ENCODE peak calls at places on chromosome 18, in eight cellular contexts. U is adrenal gland; N is fibroblast of lung; R is heart right ventricle; Y is Peyer's patch; W is lower lobe of right lung; H is CD8-positive, alpha-beta memory T cell; Z is SK-N-SH. A is an unnamed sample. For H3K9me3, the result is how much of the 10 kb centered on the place peaks cover.

GRCh38 chr18:47100214-47100831 is 50.0 kb downstream of the HDHD2 start:
- DNase-seq in Y (peak), N (peak), H (peak), W (no peak), R (peak), Z (peak), U (peak), A (peak)

GRCh38 chr18:28176933-28177827 is at the start of gene CDH2:
- DNase-seq in N (peak), H (no peak), R (peak), Y (peak), U (peak), W (peak), Z (peak), A (no peak)

GRCh38 chr18:4589056-4589800 is 134.1 kb upstream of the DLGAP1 start:
- DNase-seq in Y (no peak), R (no peak), Z (no peak), W (no peak), U (no peak), H (no peak), N (no peak), A (no peak)

GRCh38 chr18:47877892-47878291 is 52.6 kb downstream of the SMAD2 start:
- DNase-seq in Z (no peak), H (no peak), N (peak), W (no peak), Y (no peak), U (no peak), R (no peak), A (no peak)

GRCh38 chr18:51803029-51803428 is 537.0 kb upstream of the DCC start:
- DNase-seq in R (no peak), Y (no peak), U (no peak), N (no peak), W (no peak), H (no peak), Z (no peak), A (no peak)

GRCh38 chr18:23239350-23239692 is 104.0 kb downstream of the CABLES1 start:
- DNase-seq in N (no peak), H (no peak), Z (no peak), Y (no peak), U (no peak), R (no peak), W (no peak), A (no peak)

GRCh38 chr18:73707035-73707434 is 440.6 kb downstream of the FBXO15 start:
- DNase-seq in U (no peak), H (no peak), Y (no peak), Z (no peak), W (no peak), N (peak), R (no peak), A (no peak)

GRCh38 chr18:12645751-12646203 is 12.1 kb downstream of the SPIRE1 start:
- DNase-seq in R (peak), H (no peak), Y (no peak), U (peak), N (peak), Z (no peak), W (peak), A (no peak)

GRCh38 chr18:3286165-3286564 is 24.2 kb downstream of the MYL12B start:
- DNase-seq in Z (no peak), N (no peak), H (no peak), W (no peak), U (no peak), R (no peak), Y (no peak), A (no peak)

GRCh38 chr18:66635342-66635741 is 31.5 kb upstream of the CDH19 start:
- DNase-seq in N (no peak), H (no peak), Z (no peak), Y (no peak), R (no peak), W (no peak), U (no peak), A (no peak)

GRCh38 chr18:32021756-32022564 is 3.3 kb downstream of the RNF125 start:
- DNase-seq in Z (no peak), W (no peak), U (no peak), H (no peak), Y (no peak), R (no peak), N (no peak), A (no peak)

GRCh38 chr18:48939368-48940097 is 11.2 kb downstream of the SMAD7 start:
- DNase-seq in N (peak), W (no peak), Y (no peak), R (peak), U (peak), H (no peak), Z (no peak), A (no peak)

GRCh38 chr18:74976331-74976909 is 232.5 kb downstream of the PTGR3 start:
- DNase-seq in Y (no peak), N (no peak), W (no peak), H (no peak), U (no peak), R (no peak), Z (peak), A (no peak)

GRCh38 chr18:34773961-34774754 is 64.1 kb downstream of the DTNA start:
- DNase-seq in U (peak), R (peak), W (no peak), Y (peak), Z (peak), H (no peak), N (peak), A (no peak)

GRCh38 chr18:32383040-32383819 is 87.5 kb downstream of the GAREM1 start:
- DNase-seq in R (no peak), U (peak), W (no peak), H (no peak), Z (no peak), Y (no peak), N (peak), A (no peak)

GRCh38 chr18:37452015-37452414 is 113.6 kb downstream of the CELF4 start:
- DNase-seq in U (no peak), R (no peak), N (no peak), W (no peak), H (no peak), Z (no peak), Y (no peak), A (no peak)

GRCh38 chr18:34709631-34710429 is at the start of gene DTNA:
- DNase-seq in N (peak), H (no peak), R (no peak), Y (no peak), Z (peak), W (no peak), U (peak), A (no peak)

GRCh38 chr18:23805898-23806297 is 116.6 kb downstream of the LAMA3 start:
- DNase-seq in N (peak), Y (no peak), R (no peak), H (no peak), W (no peak), Z (no peak), U (no peak), A (no peak)

GRCh38 chr18:48886520-48887293 is 64.1 kb downstream of the SMAD7 start:
- DNase-seq in H (no peak), Z (no peak), R (no peak), N (no peak), W (no peak), U (no peak), Y (peak), A (no peak)

GRCh38 chr18:12335503-12335902 is 27.5 kb downstream of the TUBB6 start:
- DNase-seq in U (no peak), Y (no peak), W (no peak), H (no peak), N (no peak), R (no peak), Z (no peak), A (no peak)

GRCh38 chr18:22342625-22343024 is 75.1 kb downstream of the CTAGE1 start:
- DNase-seq in N (peak), Y (peak), H (no peak), W (peak), Z (peak), R (no peak), U (peak), A (peak)

GRCh38 chr18:12028674-12029073 is 47.4 kb downstream of the IMPA2 start:
- DNase-seq in N (no peak), Y (no peak), U (no peak), R (no peak), H (no peak), W (no peak), Z (peak), A (no peak)

GRCh38 chr18:49031511-49032188 is 80.9 kb upstream of the SMAD7 start:
- DNase-seq in W (no peak), Y (no peak), R (no peak), N (no peak), H (peak), U (no peak), Z (no peak), A (peak)

GRCh38 chr18:48833701-48834394 is 116.9 kb downstream of the SMAD7 start:
- DNase-seq in R (no peak), Z (no peak), W (peak), Y (no peak), N (peak), H (peak), U (peak), A (peak)

GRCh38 chr18:78915446-78916008 is 64.1 kb upstream of the SALL3 start:
- DNase-seq in H (no peak), W (no peak), U (no peak), Y (no peak), R (no peak), Z (no peak), N (no peak), A (no peak)

GRCh38 chr18:23225518-23225917 is 90.2 kb downstream of the CABLES1 start:
- DNase-seq in H (no peak), W (no peak), R (no peak), Z (no peak), U (peak), N (peak), Y (no peak), A (no peak)

GRCh38 chr18:31039426-31039825 is 3.1 kb downstream of the DSC3 start:
- DNase-seq in U (no peak), W (no peak), N (peak), Y (no peak), Z (no peak), H (no peak), R (no peak), A (no peak)

GRCh38 chr18:50297621-50298442 is 10.3 kb upstream of the CXXC1 start:
- DNase-seq in N (peak), W (peak), H (peak), R (peak), U (peak), Z (peak), Y (peak), A (peak)

GRCh38 chr18:29712785-29713184 is 1329.8 kb downstream of the DSC3 start:
- DNase-seq in U (no peak), W (no peak), Z (no peak), H (no peak), Y (no peak), R (no peak), N (peak), A (no peak)

GRCh38 chr18:683531-683930 is 26.1 kb downstream of the TYMS start:
- DNase-seq in Z (no peak), H (no peak), W (no peak), Y (no peak), U (peak), R (no peak), N (no peak), A (no peak)
- H3K9me3 ChIP-seq in Z (under half), H (under half), W (under half), Y (under half), U (under half), R (under half), N (under half), A (under half)

GRCh38 chr18:58859935-58860334 is 4.7 kb upstream of the ZNF532 start:
- DNase-seq in Y (no peak), H (no peak), R (no peak), N (no peak), W (no peak), U (no peak), Z (no peak), A (no peak)
- H3K27ac ChIP-seq in Y (no peak), H (no peak), R (no peak), N (no peak), W (no peak), U (no peak), Z (no peak), A (no peak)

GRCh38 chr18:9017900-9018217 is 84.6 kb upstream of the NDUFV2 start:
- DNase-seq in W (no peak), Y (no peak), U (no peak), R (no peak), H (no peak), Z (no peak), N (peak), A (no peak)
- H3K4me3 ChIP-seq in W (peak), Y (no peak), U (no peak), R (no peak), H (no peak), Z (no peak), N (peak), A (no peak)

GRCh38 chr18:10259075-10259474 is 195.4 kb upstream of the APCDD1 start:
- DNase-seq in Y (no peak), Z (no peak), H (no peak), N (no peak), W (no peak), U (no peak), R (no peak), A (no peak)
- H3K9me3 ChIP-seq in Y (under half), Z (under half), H (under half), N (under half), W (under half), U (under half), R (under half), A (under half)

DNA sequence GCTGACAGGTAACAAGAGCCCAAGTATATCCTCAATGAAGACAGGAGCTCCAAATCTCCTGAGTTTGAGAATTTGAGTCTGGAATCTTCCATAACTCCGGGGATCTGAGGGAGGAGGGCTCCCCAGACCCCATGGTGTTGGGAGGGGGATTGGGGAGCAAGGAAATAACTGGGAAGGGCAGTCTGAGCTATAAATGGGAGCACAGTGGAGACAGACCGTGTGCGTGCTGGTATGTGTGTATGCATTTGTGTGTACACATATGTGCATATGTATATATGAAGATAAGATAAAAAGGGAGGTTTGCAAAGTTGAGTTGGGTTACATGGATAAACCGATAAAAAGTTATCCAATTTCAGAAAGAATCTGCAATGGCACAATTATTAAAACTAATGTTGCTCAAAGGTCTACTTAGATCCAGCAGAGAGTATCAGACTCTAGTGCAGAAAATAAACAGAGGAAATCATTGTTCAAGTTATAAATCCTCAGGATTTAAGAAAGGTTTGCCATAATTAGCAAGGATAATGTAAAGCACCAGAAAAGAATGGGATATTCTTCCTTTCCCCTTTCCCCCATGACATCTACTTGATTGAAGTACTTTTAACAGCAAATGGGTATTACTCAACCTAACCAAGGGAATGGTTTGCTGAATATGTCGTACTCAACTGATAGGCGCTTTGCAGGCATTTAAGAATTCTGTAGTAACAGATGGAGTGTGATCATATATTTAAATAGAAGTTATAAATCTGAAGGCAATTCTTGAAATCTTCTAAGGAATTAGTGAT is 2.5 kb downstream of the APCDD1 start:
- DNase-seq in R (no peak), W (no peak), H (no peak), Y (no peak), Z (no peak), U (no peak), N (no peak), A (no peak)
- H3K27ac ChIP-seq in R (no peak), W (no peak), H (no peak), Y (no peak), Z (no peak), U (no peak), N (no peak), A (no peak)

GRCh38 chr18:8800445-8800844 is 95.1 kb downstream of the MTCL1 start:
- DNase-seq in Y (no peak), H (no peak), R (no peak), W (no peak), U (no peak), Z (no peak), N (peak), A (no peak)
- H3K4me3 ChIP-seq in Y (no peak), H (no peak), R (no peak), W (no peak), U (no peak), Z (no peak), N (peak), A (no peak)

GRCh38 chr18:64283059-64283458 is 134.2 kb upstream of the LINC00305 start:
- DNase-seq in U (no peak), Z (no peak), W (no peak), N (no peak), H (no peak), Y (no peak), R (no peak), A (no peak)

GRCh38 chr18:64287926-64288325 is 139.0 kb upstream of the LINC00305 start:
- DNase-seq in R (no peak), Z (no peak), U (no peak), Y (no peak), N (no peak), H (no peak), W (no peak), A (no peak)

GRCh38 chr18:64288446-64288845 is 139.6 kb upstream of the LINC00305 start:
- DNase-seq in R (no peak), H (no peak), Z (no peak), U (no peak), W (no peak), Y (no peak), N (no peak), A (no peak)
- H3K9me3 ChIP-seq in R (under half), H (under half), Z (under half), U (under half), W (under half), Y (under half), N (under half), A (under half)

GRCh38 chr18:80035997-80036396 is 1.8 kb downstream of the RBFA start:
- DNase-seq in H (no peak), W (no peak), N (no peak), Y (no peak), Z (no peak), U (no peak), R (no peak), A (no peak)

GRCh38 chr18:80033181-80034067 is 810 bp upstream of the RBFA start:
- DNase-seq in R (no peak), Y (no peak), U (no peak), Z (no peak), H (peak), W (no peak), N (peak), A (peak)

GRCh38 chr18:80034852-80035406 is 695 bp downstream of the RBFA start:
- DNase-seq in W (no peak), N (no peak), U (no peak), R (no peak), H (no peak), Z (no peak), Y (no peak), A (no peak)

GRCh38 chr18:80037300-80037699 is 3.1 kb downstream of the RBFA start:
- DNase-seq in Z (no peak), H (no peak), U (no peak), Y (no peak), R (no peak), N (no peak), W (no peak), A (no peak)

DNA sequence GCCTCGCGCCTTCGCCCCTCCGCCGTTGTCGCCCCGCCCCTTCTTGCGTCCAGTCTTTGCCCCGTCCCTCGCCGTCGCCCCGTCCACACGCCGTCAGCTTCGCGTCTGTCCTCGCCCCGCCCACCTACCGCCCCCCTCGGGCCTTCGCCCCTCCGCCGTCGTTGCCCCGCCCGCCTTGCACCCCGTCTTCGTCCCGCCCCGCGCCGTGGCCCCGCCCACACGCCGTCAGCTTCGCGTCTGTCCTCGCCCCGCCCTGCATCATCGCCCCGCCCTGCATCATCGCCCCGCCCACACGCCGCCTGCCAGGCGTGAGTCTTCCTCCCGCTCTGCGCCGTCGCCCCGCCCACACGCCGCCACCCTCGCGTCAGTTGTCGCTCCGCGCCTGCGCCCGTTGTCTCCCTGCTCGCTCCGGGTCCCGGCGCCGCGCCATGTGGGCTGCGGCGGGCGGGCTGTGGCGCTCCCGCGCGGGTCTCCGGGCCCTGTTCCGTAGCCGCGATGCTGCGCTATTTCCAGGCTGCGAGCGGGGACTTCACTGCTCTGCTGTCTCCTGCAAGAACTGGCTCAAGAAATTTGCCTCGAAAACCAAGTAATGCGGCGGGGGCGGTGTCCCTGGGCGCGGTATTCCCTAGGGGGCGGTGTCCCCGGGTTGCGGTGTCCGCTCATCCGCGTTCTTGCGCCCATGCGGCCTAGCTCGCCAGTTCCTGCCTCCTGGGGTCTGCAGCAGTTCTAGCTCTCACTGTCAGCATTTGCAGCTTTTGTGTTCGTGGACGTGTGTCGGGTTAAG is at the start of gene RBFA:
- DNase-seq in U (peak), Z (peak), W (peak), N (peak), H (peak), R (peak), Y (peak), A (peak)
- H3K27ac ChIP-seq in U (peak), Z (peak), W (peak), N (peak), H (peak), R (peak), Y (peak), A (peak)